ENCODE peak calls at places on chromosomes 13 and 19, in nine cellular contexts. Q, B, M, U, W, L, F, R and I are unnamed samples.
A peak's percentile ranks its signal among the peaks of the same experiment; 100 is the strongest.

GRCh38 chr19:49981603-49982593 is 20.9 kb upstream of the SIGLEC11 start:
- DNase-seq in W (no peak), F (no peak), M (no peak), Q (no peak), L (no peak), B (no peak), R (no peak), U (no peak), I (no peak)

GRCh38 chr19:46373573-46374359 is 26.9 kb downstream of the PPP5C start:
- DNase-seq in Q (peak; percentile 67), M (peak; percentile 11), R (no peak), B (peak; percentile 86), L (no peak), W (peak; percentile 46), F (no peak), U (no peak), I (peak; percentile 95)

GRCh38 chr19:8973501-8974091 is 36.6 kb downstream of the MUC16 start:
- DNase-seq in L (no peak), W (peak; percentile 27), F (no peak), M (no peak), Q (no peak), R (no peak), U (no peak), B (no peak), I (no peak)

GRCh38 chr19:1251233-1251502 is 2.8 kb downstream of the MIDN start:
- DNase-seq in L (no peak), Q (no peak), R (peak; percentile 38), F (no peak), W (no peak), M (peak; percentile 74), U (no peak), B (peak; percentile 52), I (no peak)

GRCh38 chr19:3201072-3201700 is 15.5 kb downstream of the NCLN start:
- DNase-seq in R (no peak), U (no peak), Q (no peak), B (no peak), L (no peak), W (no peak), M (no peak), F (no peak), I (no peak)

GRCh38 chr19:6963937-6964336 is 57.3 kb downstream of the MBD3L2B start:
- DNase-seq in U (no peak), M (no peak), B (no peak), R (peak; percentile 24), L (no peak), Q (no peak), F (no peak), W (no peak), I (no peak)

GRCh38 chr13:43874512-43875092 is 4.9 kb downstream of the CCDC122 start:
- DNase-seq in B (no peak), W (no peak), Q (no peak), R (peak; percentile 13), L (no peak), F (peak; percentile 24), M (no peak), U (no peak), I (no peak)

GRCh38 chr19:58346961-58347929 is 6.0 kb downstream of the A1BG start:
- DNase-seq in L (peak; percentile 57), F (peak; percentile 39), R (peak; percentile 90), B (no peak), M (peak; percentile 81), Q (peak; percentile 74), W (peak; percentile 88), U (peak; percentile 85), I (peak; percentile 43)

GRCh38 chr19:52786078-52786463 is 520 bp downstream of the ZNF600 start:
- DNase-seq in L (no peak), B (no peak), W (peak; percentile 5), U (peak; percentile 20), Q (no peak), R (no peak), F (no peak), M (no peak), I (no peak)

GRCh38 chr13:34748078-34748477 is 194.0 kb upstream of the NBEA start:
- DNase-seq in R (no peak), B (peak; percentile 84), F (no peak), Q (no peak), W (no peak), M (no peak), U (no peak), L (no peak), I (peak; percentile 14)

GRCh38 chr19:18514800-18515682 is 6.8 kb downstream of the ELL start:
- DNase-seq in W (no peak), Q (peak; percentile 50), M (no peak), R (no peak), U (no peak), L (no peak), F (no peak), B (peak; percentile 85), I (peak; percentile 29)

GRCh38 chr13:49693191-49693733 is 2.0 kb upstream of the EBPL start:
- DNase-seq in U (no peak), R (no peak), B (no peak), Q (no peak), W (no peak), L (no peak), F (no peak), M (no peak), I (no peak)

GRCh38 chr19:51926426-51926783 is 867 bp upstream of the ZNF613 start:
- DNase-seq in B (no peak), M (no peak), L (no peak), U (no peak), W (no peak), R (no peak), F (no peak), Q (no peak), I (no peak)

GRCh38 chr13:83895994-83896580 is 13.8 kb upstream of the SLITRK1 start:
- DNase-seq in U (no peak), L (no peak), F (no peak), B (peak; percentile 23), Q (no peak), R (no peak), M (no peak), W (no peak), I (no peak)

GRCh38 chr19:58545286-58546068 is 1.6 kb downstream of the TRIM28 start:
- DNase-seq in B (no peak), R (no peak), U (no peak), M (no peak), Q (no peak), F (no peak), W (no peak), L (no peak), I (no peak)

GRCh38 chr13:51221674-51222509 is at the start of gene FAM124A:
- DNase-seq in Q (peak; percentile 25), U (peak; percentile 81), W (peak; percentile 22), R (peak; percentile 58), F (peak; percentile 23), L (peak; percentile 36), M (peak; percentile 63), B (peak; percentile 25), I (no peak)

GRCh38 chr19:21256722-21257121 is 72.5 kb downstream of the ZNF708 start:
- DNase-seq in R (no peak), B (no peak), W (no peak), M (no peak), F (no peak), L (no peak), U (no peak), Q (no peak), I (no peak)